ENCODE peak calls at places on chromosomes 1 and 21, in five cellular contexts. V, N, O, P and U are unnamed samples.

GRCh38 chr1:79043506-79043905 is 37.0 kb upstream of the ADGRL4 start:
- DNase-seq in N (peak), V (no peak), O (no peak), P (no peak), U (no peak)

GRCh38 chr1:2330035-2330434 is 61.3 kb downstream of the MORN1 start:
- DNase-seq in V (no peak), O (no peak), P (no peak), N (no peak), U (no peak)

GRCh38 chr1:3323021-3323790 is 131.3 kb upstream of the ARHGEF16 start:
- DNase-seq in O (no peak), P (no peak), N (no peak), V (peak), U (no peak)

GRCh38 chr1:82030830-82031229 is 230.1 kb downstream of the ADGRL2 start:
- DNase-seq in O (no peak), N (no peak), V (no peak), P (no peak), U (no peak)

GRCh38 chr1:232226197-232226681 is 403.7 kb downstream of the SIPA1L2 start:
- DNase-seq in N (peak), O (no peak), P (peak), V (no peak), U (peak)

GRCh38 chr1:32972814-32973428 is 8.3 kb upstream of the RNF19B start:
- DNase-seq in O (no peak), P (peak), V (peak), N (peak), U (no peak)

GRCh38 chr1:50368179-50369007 is 54.9 kb downstream of the DMRTA2 start:
- DNase-seq in V (peak), P (peak), O (peak), N (peak), U (peak)

GRCh38 chr1:4512622-4513021 is 141.8 kb upstream of the AJAP1 start:
- DNase-seq in P (no peak), O (no peak), V (no peak), N (no peak), U (no peak)

GRCh38 chr21:45498646-45499000 is 43.6 kb downstream of the SLC19A1 start:
- DNase-seq in V (no peak), P (no peak), O (no peak), N (no peak), U (no peak)

GRCh38 chr1:145892486-145893087 is 6.9 kb upstream of the ANKRD35 start:
- DNase-seq in N (peak), O (no peak), P (peak), V (peak), U (no peak)

GRCh38 chr1:162733336-162733590 is 57.2 kb upstream of the HSD17B7 start:
- DNase-seq in V (no peak), O (no peak), N (no peak), P (no peak), U (no peak)

GRCh38 chr1:197269053-197269452 is 1.0 kb downstream of the CRB1 start:
- DNase-seq in V (no peak), N (no peak), P (no peak), O (no peak), U (no peak)

GRCh38 chr1:228007054-228007800 is 429 bp downstream of the WNT3A start:
- DNase-seq in N (no peak), O (no peak), V (no peak), P (no peak), U (no peak)

GRCh38 chr1:66679140-66679539 is 73.1 kb upstream of the DYNLT5 start:
- DNase-seq in P (no peak), O (no peak), N (no peak), V (no peak), U (no peak)

GRCh38 chr1:206761369-206761768 is 9.2 kb upstream of the IL19 start:
- DNase-seq in P (no peak), O (no peak), V (no peak), N (peak), U (no peak)

GRCh38 chr1:205515781-205516253 is 11.3 kb downstream of the CDK18 start:
- DNase-seq in N (peak), O (no peak), P (no peak), V (no peak), U (no peak)

GRCh38 chr1:110003747-110004428 is 19.3 kb downstream of the AHCYL1 start:
- DNase-seq in O (peak), V (peak), N (peak), P (peak), U (peak)

GRCh38 chr1:153192697-153193096 is 10.5 kb upstream of the LELP1 start:
- DNase-seq in O (peak), P (no peak), N (no peak), V (no peak), U (peak)

GRCh38 chr21:22200378-22201092 is 1202.3 kb downstream of the NCAM2 start:
- DNase-seq in O (no peak), V (no peak), N (no peak), P (no peak), U (no peak)

GRCh38 chr1:61163794-61164193 is 81.4 kb downstream of the NFIA start:
- DNase-seq in P (no peak), V (no peak), O (no peak), N (peak), U (no peak)

GRCh38 chr1:53295746-53296722 is 31.8 kb downstream of the LRP8 start:
- DNase-seq in O (no peak), P (no peak), N (peak), V (peak), U (peak)

GRCh38 chr21:40752125-40752524 is 94.8 kb downstream of the DSCAM start:
- DNase-seq in O (no peak), N (no peak), P (no peak), V (no peak), U (no peak)

GRCh38 chr21:27206368-27206982 is 239.6 kb upstream of the ADAMTS5 start:
- DNase-seq in P (no peak), N (no peak), V (no peak), O (no peak), U (no peak)

GRCh38 chr1:31151402-31151801 is 85.9 kb upstream of the PUM1 start:
- DNase-seq in O (no peak), V (no peak), P (no peak), N (no peak), U (no peak)

GRCh38 chr1:62978056-62978455 is 194.1 kb downstream of the ATG4C start:
- DNase-seq in N (no peak), P (no peak), V (no peak), O (no peak), U (no peak)

DNA sequence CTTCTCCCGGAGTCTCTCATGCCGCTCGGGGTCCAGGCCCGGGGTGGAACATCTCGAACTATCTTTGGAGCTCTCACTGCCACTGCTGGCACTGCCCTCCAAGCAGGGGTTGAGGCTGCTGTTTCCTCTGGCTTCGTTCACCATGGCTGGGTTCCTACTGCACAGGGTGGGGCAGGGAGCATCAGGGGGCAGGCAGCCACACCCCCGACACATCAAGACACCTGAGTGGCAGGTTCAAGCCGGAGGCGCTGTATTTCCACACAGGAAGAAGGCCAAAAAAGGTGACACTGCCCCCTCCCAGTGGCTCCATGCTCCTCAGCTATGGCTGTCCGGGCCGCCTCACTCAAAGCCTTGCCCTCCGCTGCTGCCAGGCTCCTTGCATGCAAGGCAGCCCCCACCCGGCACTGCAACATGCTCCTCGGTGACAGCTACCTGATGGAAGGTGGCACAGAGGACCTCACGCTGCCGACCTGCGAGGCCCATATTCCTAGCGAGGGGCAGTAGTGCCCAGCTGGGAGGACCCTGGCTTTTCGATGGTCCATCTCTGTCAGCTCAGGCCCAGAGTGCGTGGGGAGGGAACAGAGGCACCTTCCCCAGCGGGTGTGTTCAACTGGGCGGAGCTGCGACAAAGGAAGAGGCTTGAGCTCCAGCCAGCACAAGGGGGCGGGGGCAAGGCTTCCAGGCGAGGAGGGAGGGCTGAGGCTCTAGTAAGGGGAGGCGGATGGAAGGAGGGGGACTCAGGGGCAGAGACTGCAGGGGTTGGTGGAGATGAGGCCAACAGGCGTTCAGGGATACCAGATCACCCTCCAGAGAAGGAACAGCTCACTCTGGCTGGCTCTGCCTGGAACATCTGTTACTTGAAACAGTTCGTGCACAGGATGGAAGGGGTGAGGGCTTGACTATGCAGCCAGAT is 2.5 kb downstream of the MTHFR start:
- DNase-seq in N (peak), P (peak), O (peak), V (peak), U (peak)
- TF ChIP-seq CTCF in N (no peak), P (no peak), O (no peak), V (no peak), U (no peak)

DNA sequence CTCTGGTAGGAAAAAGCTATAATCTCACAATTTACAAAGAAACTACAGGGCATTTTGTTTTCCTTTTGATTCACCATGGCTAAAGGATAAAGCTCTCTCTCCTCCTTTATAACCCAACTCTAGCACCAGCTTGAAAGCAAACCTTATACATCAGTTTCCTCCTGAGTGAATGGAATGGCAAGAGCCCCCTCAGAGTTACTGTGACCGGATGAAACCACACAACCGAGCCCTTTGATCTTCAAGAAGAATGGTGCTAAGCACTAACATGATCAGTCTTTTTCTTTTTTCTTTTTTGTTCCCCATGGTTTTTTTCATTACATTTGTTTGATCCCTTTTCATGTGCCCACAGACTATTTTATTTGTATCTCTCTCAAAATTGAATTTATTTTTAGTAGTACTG is 234.2 kb downstream of the SLC45A1 start:
- DNase-seq in V (no peak), N (no peak), P (no peak), O (peak), U (no peak)
- H3K4me3 ChIP-seq in V (no peak), N (no peak), P (no peak), O (no peak), U (no peak)

DNA sequence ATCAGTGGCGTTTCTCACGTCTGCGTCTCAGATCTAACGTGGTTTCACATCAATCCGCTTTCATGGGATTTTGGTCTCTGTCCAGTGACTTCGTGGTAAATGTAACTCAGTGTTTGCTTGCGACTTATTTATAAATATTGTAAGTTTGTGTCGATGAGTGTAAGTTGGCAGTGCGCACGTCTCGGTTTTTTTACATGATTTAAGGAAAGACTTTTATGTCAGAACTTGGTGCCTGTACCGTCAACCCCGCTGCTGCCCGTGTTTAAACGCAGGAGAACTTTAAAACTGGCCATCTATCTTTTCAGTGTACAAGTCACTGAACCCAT is 1.5 kb downstream of the B3GALT6 start:
- DNase-seq in P (no peak), N (no peak), O (no peak), V (no peak), U (no peak)
- TF ChIP-seq CTCF in P (no peak), N (no peak), O (no peak), V (no peak), U (no peak)

GRCh38 chr1:225653463-225654276 is 747 bp upstream of the ENAH start:
- DNase-seq in O (peak), N (peak), P (peak), V (peak), U (no peak)

GRCh38 chr1:225651872-225652725 is 824 bp downstream of the ENAH start:
- DNase-seq in O (peak), N (peak), V (peak), P (no peak), U (no peak)

GRCh38 chr1:225652726-225653462 is at the start of gene ENAH:
- DNase-seq in O (peak), N (peak), P (peak), V (peak), U (peak)

GRCh38 chr1:225651376-225651871 is 1.5 kb downstream of the ENAH start:
- DNase-seq in V (no peak), P (peak), O (no peak), N (peak), U (no peak)

GRCh38 chr1:225650198-225650597 is 2.7 kb downstream of the ENAH start:
- DNase-seq in V (no peak), N (no peak), P (no peak), O (no peak), U (no peak)
- H3K4me3 ChIP-seq in V (no peak), N (peak), P (no peak), O (no peak), U (no peak)